ENCODE peak calls at places on chromosomes 13 and 19, in six cellular contexts. F is activated T-cell treated with anti-CD3 and anti-CD28 coated beads, Interleukin-2, amount 50 U/mL, for 72 hours; E is AG10803; G is lower leg skin; I is T-helper 1 cell; Q is DMS153. Z is an unnamed sample.
A peak's percentile ranks its signal among the peaks of the same experiment; 100 is the strongest.

GRCh38 chr19:41000310-41000737 is 9.2 kb downstream of the CYP2B6 start:
- DNase-seq in E (no peak), I (no peak), F (peak; percentile 15), Q (peak; percentile 1), G (peak; percentile 58), Z (no peak)

GRCh38 chr13:61706899-61707298 is 291.2 kb upstream of the PCDH20 start:
- DNase-seq in F (no peak), E (no peak), Q (no peak), G (no peak), I (no peak), Z (no peak)

GRCh38 chr19:12052571-12053169 is at the start of gene ZNF878:
- DNase-seq in F (peak; percentile 73), Q (no peak), I (no peak), G (peak; percentile 98), E (peak; percentile 75), Z (peak; percentile 95)

GRCh38 chr19:2032296-2032941 is 16.9 kb upstream of the BTBD2 start:
- DNase-seq in Q (peak; percentile 75), G (peak; percentile 99), E (peak; percentile 89), F (peak; percentile 70), I (no peak), Z (peak; percentile 88)

GRCh38 chr13:108269601-108270328 is at the start of gene TNFSF13B:
- DNase-seq in Q (no peak), E (peak; percentile 40), I (peak; percentile 11), F (peak; percentile 53), G (peak; percentile 85), Z (peak; percentile 2)

GRCh38 chr19:17149393-17150135 is 65.6 kb upstream of the USE1 start:
- DNase-seq in Q (no peak), I (no peak), G (no peak), F (no peak), E (no peak), Z (no peak)

GRCh38 chr13:95745289-95745688 is 68.3 kb downstream of the DNAJC3 start:
- DNase-seq in E (no peak), Q (no peak), I (no peak), F (no peak), G (no peak), Z (no peak)

GRCh38 chr13:72504026-72504925 is 223.2 kb downstream of the MZT1 start:
- DNase-seq in Q (no peak), F (no peak), G (no peak), E (no peak), I (no peak), Z (no peak)

GRCh38 chr19:35273686-35274259 is 5.0 kb downstream of the USF2 start:
- DNase-seq in I (no peak), G (no peak), F (no peak), Q (no peak), E (no peak), Z (no peak)

GRCh38 chr19:38792250-38793111 is 3.5 kb downstream of the LGALS7B start:
- DNase-seq in E (no peak), Q (no peak), G (peak; percentile 92), I (no peak), F (peak; percentile 63), Z (no peak)

Z was measured in HTR-8/SVneo.